ENCODE peak calls at places on chromosome 13, in six cellular contexts. S, Y, X, V, G and M are unnamed samples.

GRCh38 chr13:35771898-35772297 is 295.4 kb upstream of the MAB21L1 start:
- DNase-seq in S (no peak), Y (no peak), X (no peak), V (no peak), G (no peak), M (no peak)

GRCh38 chr13:42380420-42381164 is 108.6 kb downstream of the AKAP11 start:
- DNase-seq in S (no peak), Y (no peak), X (no peak), V (no peak), G (no peak), M (no peak)

GRCh38 chr13:31862828-31863227 is 123.5 kb downstream of the RXFP2 start:
- DNase-seq in S (no peak), Y (no peak), X (no peak), V (no peak), G (no peak), M (no peak)

GRCh38 chr13:68050746-68051145 is 820.6 kb upstream of the PCDH9 start:
- DNase-seq in S (no peak), Y (no peak), X (no peak), V (no peak), G (no peak), M (no peak)

GRCh38 chr13:113105032-113105993 is at the start of gene F7:
- DNase-seq in S (no peak), Y (no peak), X (no peak), V (no peak), G (no peak), M (no peak)

GRCh38 chr13:113551081-113552000 is 33.2 kb upstream of the TFDP1 start:
- DNase-seq in S (no peak), Y (peak), X (no peak), V (no peak), G (no peak), M (no peak)

GRCh38 chr13:39881887-39882286 is 226.4 kb downstream of the COG6 start:
- DNase-seq in S (no peak), Y (no peak), X (no peak), V (no peak), G (no peak), M (no peak)

GRCh38 chr13:51125495-51126226 is 14.6 kb upstream of the C13orf42 start:
- DNase-seq in S (peak), Y (no peak), X (no peak), V (peak), G (peak), M (peak)

GRCh38 chr13:60431108-60431700 is 34.2 kb downstream of the TDRD3 start:
- DNase-seq in S (peak), Y (no peak), X (no peak), V (peak), G (no peak), M (peak)

GRCh38 chr13:39773833-39774232 is 118.4 kb downstream of the COG6 start:
- DNase-seq in S (no peak), Y (no peak), X (no peak), V (no peak), G (no peak), M (no peak)

GRCh38 chr13:20159646-20160345 is 1.1 kb downstream of the GJA3 start:
- DNase-seq in S (peak), Y (no peak), X (no peak), V (no peak), G (no peak), M (no peak)

GRCh38 chr13:113488283-113488682 is 2.2 kb downstream of the DCUN1D2 start:
- DNase-seq in S (peak), Y (no peak), X (no peak), V (no peak), G (no peak), M (no peak)

GRCh38 chr13:75101997-75102720 is 379.8 kb downstream of the TBC1D4 start:
- DNase-seq in S (no peak), Y (no peak), X (no peak), V (no peak), G (no peak), M (no peak)

GRCh38 chr13:75986818-75987217 is 350.7 kb downstream of the LMO7 start:
- DNase-seq in S (no peak), Y (no peak), X (no peak), V (no peak), G (no peak), M (no peak)

GRCh38 chr13:79874396-79875360 is 393.7 kb downstream of the NDFIP2 start:
- DNase-seq in S (no peak), Y (no peak), X (no peak), V (no peak), G (no peak), M (no peak)

GRCh38 chr13:43374621-43375020 is 351.2 kb downstream of the DNAJC15 start:
- DNase-seq in S (peak), Y (no peak), X (no peak), V (no peak), G (no peak), M (no peak)

GRCh38 chr13:90867336-90867683 is 480.2 kb upstream of the MIR17HG start:
- DNase-seq in S (peak), Y (peak), X (peak), V (peak), G (no peak), M (peak)

GRCh38 chr13:51235756-51236564 is 13.8 kb downstream of the FAM124A start:
- DNase-seq in S (no peak), Y (no peak), X (no peak), V (no peak), G (no peak), M (no peak)

GRCh38 chr13:46577656-46578589 is 25.0 kb downstream of the LRCH1 start:
- DNase-seq in S (no peak), Y (no peak), X (no peak), V (no peak), G (peak), M (no peak)

GRCh38 chr13:95677564-95678386 is 836 bp downstream of the DNAJC3 start:
- DNase-seq in S (peak), Y (no peak), X (no peak), V (no peak), G (peak), M (peak)

GRCh38 chr13:100269837-100270236 is 180.9 kb downstream of the PCCA start:
- DNase-seq in S (no peak), Y (no peak), X (peak), V (no peak), G (peak), M (peak)

GRCh38 chr13:36509369-36509768 is 77.1 kb downstream of the CCNA1 start:
- DNase-seq in S (no peak), Y (no peak), X (no peak), V (no peak), G (no peak), M (no peak)

GRCh38 chr13:93248627-93249047 is 22.0 kb downstream of the GPC6 start:
- DNase-seq in S (no peak), Y (no peak), X (no peak), V (no peak), G (no peak), M (peak)

GRCh38 chr13:26927511-26927910 is 166.9 kb upstream of the GPR12 start:
- DNase-seq in S (no peak), Y (no peak), X (no peak), V (no peak), G (no peak), M (no peak)

GRCh38 chr13:52949744-52950143 is 78.9 kb upstream of the OLFM4 start:
- DNase-seq in S (no peak), Y (no peak), X (no peak), V (no peak), G (no peak), M (no peak)

GRCh38 chr13:110912651-110913051 is 2.2 kb downstream of the ANKRD10 start:
- DNase-seq in S (peak), Y (no peak), X (no peak), V (no peak), G (no peak), M (no peak)

GRCh38 chr13:47621931-47622330 is 379.1 kb downstream of the SUCLA2 start:
- DNase-seq in S (no peak), Y (no peak), X (no peak), V (no peak), G (no peak), M (no peak)

GRCh38 chr13:51549050-51549449 is 35.2 kb upstream of the WDFY2 start:
- DNase-seq in S (peak), Y (no peak), X (peak), V (no peak), G (no peak), M (no peak)

GRCh38 chr13:33838567-33839131 is 20.7 kb downstream of the RFC3 start:
- DNase-seq in S (no peak), Y (no peak), X (no peak), V (no peak), G (no peak), M (no peak)

GRCh38 chr13:29523199-29523931 is 72.1 kb downstream of the SLC7A1 start:
- DNase-seq in S (no peak), Y (peak), X (peak), V (no peak), G (no peak), M (no peak)

GRCh38 chr13:103349664-103350063 is 283.4 kb upstream of the SLC10A2 start:
- DNase-seq in S (no peak), Y (no peak), X (peak), V (no peak), G (no peak), M (no peak)

GRCh38 chr13:41018583-41018909 is 570 bp downstream of the ELF1 start:
- DNase-seq in S (no peak), Y (no peak), X (no peak), V (no peak), G (no peak), M (no peak)

GRCh38 chr13:92833071-92833470 is 393.5 kb upstream of the GPC6 start:
- DNase-seq in S (no peak), Y (no peak), X (no peak), V (no peak), G (no peak), M (no peak)

GRCh38 chr13:45335397-45336024 is 5.5 kb downstream of the TPT1 start:
- DNase-seq in S (peak), Y (no peak), X (no peak), V (no peak), G (no peak), M (no peak)
- TF ChIP-seq POLR2A in S (peak), Y (no peak), X (no peak), V (no peak), G (no peak), M (no peak)

GRCh38 chr13:78657699-78658629 is 991 bp downstream of the OBI1 start:
- DNase-seq in S (peak), Y (no peak), X (no peak), V (no peak), G (no peak), M (no peak)

GRCh38 chr13:78662467-78662866 is 3.5 kb upstream of the OBI1 start:
- DNase-seq in S (no peak), Y (no peak), X (no peak), V (no peak), G (no peak), M (no peak)

GRCh38 chr13:78658630-78659449 is at the start of gene OBI1:
- DNase-seq in S (peak), Y (peak), X (peak), V (peak), G (peak), M (peak)

GRCh38 chr13:78659450-78660110 is 625 bp upstream of the OBI1 start:
- DNase-seq in S (no peak), Y (no peak), X (no peak), V (no peak), G (no peak), M (no peak)

DNA sequence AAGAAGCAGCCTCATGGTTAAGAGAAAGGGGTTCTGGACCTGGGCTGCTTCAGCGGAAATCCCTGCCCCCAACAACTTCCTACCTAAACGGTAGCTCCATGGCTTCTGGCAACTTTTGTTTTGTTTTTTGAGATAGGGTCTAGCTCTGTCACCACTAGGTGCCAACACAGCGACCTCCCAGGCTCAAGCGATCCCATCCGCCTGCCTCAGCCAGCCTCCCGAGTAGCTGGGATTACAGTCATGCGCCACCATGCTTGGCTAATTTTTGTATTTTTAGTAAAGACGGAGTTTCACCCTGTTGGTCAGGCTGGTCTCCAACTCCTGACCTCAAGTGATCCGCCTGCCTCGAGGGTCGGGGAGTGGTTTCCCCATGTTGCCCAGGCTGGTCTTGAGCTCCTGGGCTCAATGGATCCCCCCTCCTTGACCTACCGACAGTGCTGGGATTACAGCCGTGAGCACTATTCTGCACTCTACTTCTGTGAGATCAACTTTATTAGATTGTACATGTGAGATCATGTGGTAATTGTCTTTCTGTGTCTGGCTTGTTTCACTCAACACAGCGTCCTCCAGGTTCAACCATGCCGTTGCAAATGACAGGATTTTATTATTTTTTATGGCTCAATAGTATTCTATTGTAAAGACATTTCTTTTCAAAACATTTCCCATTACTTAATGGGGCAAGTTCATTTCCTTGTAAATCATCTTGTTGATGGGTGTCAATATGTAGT is 1.3 kb upstream of the OBI1 start:
- DNase-seq in S (no peak), Y (no peak), X (no peak), V (no peak), G (no peak), M (no peak)
- TF ChIP-seq POLR2A in S (no peak), Y (no peak), X (no peak), V (no peak), G (no peak), M (no peak)

GRCh38 chr13:77325371-77325941 is 1.4 kb downstream of the MYCBP2 start:
- DNase-seq in S (peak), Y (no peak), X (no peak), V (no peak), G (no peak), M (no peak)

GRCh38 chr13:77329133-77330008 is 2.5 kb upstream of the MYCBP2 start:
- DNase-seq in S (peak), Y (peak), X (peak), V (peak), G (peak), M (peak)

GRCh38 chr13:77330009-77330471 is 3.1 kb upstream of the MYCBP2 start:
- DNase-seq in S (peak), Y (no peak), X (no peak), V (no peak), G (no peak), M (no peak)

GRCh38 chr13:77328819-77329132 is 1.9 kb upstream of the MYCBP2 start:
- DNase-seq in S (no peak), Y (no peak), X (no peak), V (no peak), G (no peak), M (no peak)

GRCh38 chr13:77326905-77327604 is at the start of gene MYCBP2:
- DNase-seq in S (peak), Y (peak), X (peak), V (peak), G (peak), M (peak)
- TF ChIP-seq POLR2A in S (peak), Y (peak), X (no peak), V (peak), G (peak), M (peak)

DNA sequence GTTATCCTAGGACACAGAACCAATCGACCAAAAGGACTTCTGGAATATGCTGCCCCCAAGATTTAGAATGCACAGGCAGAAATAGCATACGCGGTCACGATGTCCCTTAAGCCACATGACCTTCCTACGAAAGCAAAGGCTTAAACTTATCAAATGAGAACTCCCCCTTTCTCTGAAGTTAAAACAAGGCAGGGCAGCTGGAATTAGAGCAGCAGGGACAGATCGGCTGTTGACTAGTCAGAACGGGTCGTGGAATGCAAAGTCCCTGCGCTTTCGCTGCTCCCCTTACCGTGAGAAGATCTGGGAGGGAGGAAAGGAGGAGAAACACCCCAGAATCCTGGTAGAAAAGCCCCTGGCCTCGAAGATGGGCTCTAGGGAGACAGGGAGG is 799 bp upstream of the USPL1 start:
- DNase-seq in S (peak), Y (no peak), X (peak), V (peak), G (peak), M (peak)
- TF ChIP-seq POLR2A in S (no peak), Y (no peak), X (no peak), V (peak), G (no peak), M (peak)

DNA sequence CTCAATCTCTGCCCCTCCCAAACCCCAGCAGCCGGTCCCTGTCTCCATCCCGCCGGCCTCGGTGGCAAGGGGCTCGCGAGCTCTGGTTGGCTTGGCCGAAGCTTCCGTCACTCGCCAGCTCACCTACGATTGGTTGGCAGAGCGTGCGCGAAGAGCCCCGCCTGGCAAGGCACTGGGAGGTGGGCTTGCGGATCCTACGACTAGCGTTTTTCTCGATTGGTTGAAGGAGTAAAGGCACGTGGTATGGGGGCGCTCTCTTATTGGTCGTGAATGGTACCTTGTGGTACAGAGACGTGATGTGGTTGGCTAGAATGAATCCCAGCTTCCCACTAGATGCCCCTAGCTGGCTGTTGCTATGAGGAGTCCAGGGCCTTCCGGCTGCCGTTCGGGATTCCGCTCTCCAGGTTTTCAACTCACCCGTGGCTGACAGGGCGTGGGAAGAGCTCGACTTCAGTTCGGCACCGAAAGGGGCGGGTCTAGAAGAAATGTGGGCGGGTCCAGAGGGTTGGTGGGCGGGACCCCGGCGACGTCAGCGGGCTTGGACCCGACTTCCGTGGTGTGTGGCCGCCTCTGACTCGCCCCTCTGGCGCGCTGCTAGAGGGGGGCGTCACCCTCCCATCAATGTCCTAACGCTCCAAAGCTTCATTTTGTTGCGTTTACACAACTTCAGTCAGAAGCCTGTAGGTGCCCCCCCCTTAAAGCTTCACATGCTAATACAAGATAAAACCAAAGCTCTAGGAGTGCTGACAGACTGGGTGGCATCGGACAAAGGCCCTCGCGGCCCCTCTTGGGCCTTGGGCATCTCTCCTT is 847 bp upstream of the RAP2A start:
- DNase-seq in S (peak), Y (peak), X (peak), V (peak), G (peak), M (peak)
- TF ChIP-seq POLR2A in S (peak), Y (no peak), X (no peak), V (no peak), G (peak), M (peak)

GRCh38 chr13:44434441-44435141 is 61.0 kb downstream of the SERP2 start:
- DNase-seq in S (no peak), Y (no peak), X (no peak), V (no peak), G (no peak), M (no peak)

GRCh38 chr13:44438234-44438579 is 64.6 kb downstream of the SERP2 start:
- DNase-seq in S (no peak), Y (no peak), X (no peak), V (no peak), G (no peak), M (no peak)

GRCh38 chr13:44435142-44435982 is 61.7 kb downstream of the SERP2 start:
- DNase-seq in S (peak), Y (peak), X (peak), V (peak), G (peak), M (peak)

GRCh38 chr13:44437356-44438233 is 64.0 kb downstream of the SERP2 start:
- DNase-seq in S (peak), Y (no peak), X (no peak), V (no peak), G (no peak), M (no peak)

DNA sequence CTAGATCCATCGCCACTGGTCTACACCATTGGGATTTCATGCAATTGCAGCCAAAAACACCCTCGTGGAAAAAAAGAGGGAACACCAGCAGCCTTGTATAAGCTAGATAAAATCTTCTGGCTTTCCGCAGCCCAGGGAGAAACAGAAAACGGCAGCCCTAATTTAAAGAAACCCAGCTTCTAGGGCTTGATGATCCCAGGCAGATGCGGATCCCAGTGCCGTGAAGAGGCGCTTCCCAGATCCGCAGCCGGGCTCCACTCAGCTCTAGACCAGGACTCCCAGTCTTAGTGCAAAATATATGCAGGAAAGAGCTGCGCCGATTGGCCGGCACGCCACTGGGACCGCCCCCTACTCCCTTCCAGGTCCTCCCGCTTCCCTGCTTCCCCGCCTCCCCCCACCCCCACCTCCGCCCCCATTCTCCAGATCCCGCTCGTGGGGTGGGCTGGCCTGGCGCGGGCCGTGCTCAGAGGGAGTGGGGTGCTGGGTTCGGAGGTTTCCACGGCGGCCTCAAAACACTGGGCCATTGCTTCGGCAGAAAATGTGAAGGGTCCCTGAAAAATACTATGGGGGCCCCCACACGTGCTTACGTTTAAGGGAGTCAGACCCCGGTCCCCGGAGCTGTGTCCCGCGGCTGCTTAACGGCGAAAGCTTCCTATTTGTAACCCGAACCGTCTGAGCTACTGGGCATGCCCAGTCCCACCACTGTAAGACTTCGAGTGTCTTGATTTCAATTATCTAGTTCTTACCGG is 63.1 kb downstream of the SERP2 start:
- DNase-seq in S (peak), Y (peak), X (peak), V (peak), G (peak), M (peak)
- TF ChIP-seq POLR2A in S (peak), Y (peak), X (peak), V (peak), G (peak), M (peak)

GRCh38 chr13:23466144-23467002 is 32.9 kb upstream of the SACS start:
- DNase-seq in S (peak), Y (peak), X (peak), V (peak), G (peak), M (peak)
- TF ChIP-seq POLR2A in S (peak), Y (no peak), X (no peak), V (no peak), G (no peak), M (peak)

GRCh38 chr13:77026783-77027621 is at the start of gene FBXL3:
- DNase-seq in S (peak), Y (peak), X (peak), V (peak), G (peak), M (peak)
- TF ChIP-seq POLR2A in S (peak), Y (peak), X (no peak), V (peak), G (peak), M (peak)